ENCODE peak calls at places on chromosomes 3 and 15, in four cellular contexts. Q is GM12891, N is GM12878, X is K562. C is an unnamed sample.

GRCh38 chr3:157290761-157291160 is 130.8 kb upstream of the CCNL1 start:
- DNase-seq in Q (no peak), N (no peak), X (no peak), C (no peak)

GRCh38 chr15:72889545-72889944 is 106.0 kb upstream of the ADPGK start:
- DNase-seq in Q (no peak), N (no peak), X (no peak), C (no peak)

GRCh38 chr3:142602630-142603339 is 6.6 kb downstream of the PLS1 start:
- DNase-seq in Q (no peak), N (no peak), X (no peak), C (no peak)

GRCh38 chr3:188827593-188827992 is 344.2 kb upstream of the TPRG1 start:
- DNase-seq in Q (no peak), N (no peak), X (no peak), C (no peak)

GRCh38 chr15:56913241-56913640 is 5.2 kb upstream of the TCF12 start:
- DNase-seq in Q (no peak), N (no peak), X (no peak), C (no peak)

GRCh38 chr15:66718220-66718988 is 16.4 kb downstream of the SMAD6 start:
- DNase-seq in Q (no peak), N (no peak), X (no peak), C (no peak)

GRCh38 chr15:75631935-75632334 is 6.4 kb upstream of the SNUPN start:
- DNase-seq in Q (no peak), N (no peak), X (no peak), C (no peak)

GRCh38 chr15:87021771-87022170 is 942.1 kb downstream of the AGBL1 start:
- DNase-seq in Q (no peak), N (no peak), X (no peak), C (no peak)

GRCh38 chr3:170718848-170719247 is 133.0 kb upstream of the SLC7A14 start:
- DNase-seq in Q (no peak), N (no peak), X (no peak), C (no peak)

GRCh38 chr15:92666780-92667179 is 11.2 kb upstream of the FAM174B start:
- DNase-seq in Q (no peak), N (no peak), X (no peak), C (no peak)

GRCh38 chr3:134337071-134337482 is 37.2 kb downstream of the AMOTL2 start:
- DNase-seq in Q (no peak), N (no peak), X (no peak), C (no peak)

GRCh38 chr15:99169769-99170311 is 65.0 kb downstream of the SYNM start:
- DNase-seq in Q (no peak), N (no peak), X (no peak), C (no peak)

GRCh38 chr15:44735482-44736260 is 657 bp upstream of the TRIM69 start:
- DNase-seq in Q (no peak), N (no peak), X (no peak), C (peak; percentile 52)

GRCh38 chr15:44729394-44729913 is 6.9 kb upstream of the TRIM69 start:
- DNase-seq in Q (no peak), N (no peak), X (no peak), C (no peak)

GRCh38 chr15:44738340-44738984 is 2.1 kb downstream of the TRIM69 start:
- DNase-seq in Q (no peak), N (no peak), X (peak; percentile 21), C (no peak)

GRCh38 chr15:44736261-44736765 is at the start of gene TRIM69:
- DNase-seq in Q (no peak), N (no peak), X (no peak), C (no peak)

GRCh38 chr15:44734839-44735481 is 1.4 kb upstream of the TRIM69 start:
- DNase-seq in Q (no peak), N (no peak), X (no peak), C (no peak)
- TF ChIP-seq SPI1 in Q (no peak), N (no peak), X (no peak), C (no peak)

GRCh38 chr3:105399611-105400010 is 32.9 kb downstream of the ALCAM start:
- DNase-seq in Q (no peak), N (no peak), X (no peak), C (no peak)

GRCh38 chr3:105398407-105398806 is 31.7 kb downstream of the ALCAM start:
- DNase-seq in Q (no peak), N (no peak), X (no peak), C (no peak)

GRCh38 chr3:105397974-105398373 is 31.3 kb downstream of the ALCAM start:
- DNase-seq in Q (no peak), N (no peak), X (no peak), C (no peak)

GRCh38 chr3:105401254-105401653 is 34.5 kb downstream of the ALCAM start:
- DNase-seq in Q (no peak), N (no peak), X (no peak), C (no peak)

DNA sequence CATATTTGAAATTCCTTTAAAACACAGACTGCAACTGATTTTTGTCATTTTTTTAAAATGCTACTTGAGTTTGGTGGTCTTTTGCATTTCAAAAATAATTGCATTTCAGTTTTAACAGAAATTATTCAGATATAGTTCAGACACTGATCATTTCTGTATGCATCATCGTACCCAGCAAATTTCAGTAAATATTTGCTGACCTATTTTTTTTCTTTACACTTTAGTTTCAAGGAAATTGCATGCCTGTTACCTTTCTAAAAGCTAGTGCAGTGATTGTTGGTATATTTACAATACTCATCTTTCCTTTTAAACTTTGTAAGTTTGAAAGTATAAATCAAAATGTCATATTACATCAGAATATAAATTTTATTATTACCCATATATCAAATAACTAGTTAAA is 32.4 kb downstream of the ALCAM start:
- DNase-seq in Q (no peak), N (no peak), X (no peak), C (no peak)
- TF ChIP-seq SPI1 in Q (no peak), N (no peak), X (no peak), C (no peak)

GRCh38 chr3:113124256-113124830 is 87.0 kb upstream of the BOC start:
- DNase-seq in Q (no peak), N (no peak), X (no peak), C (no peak)
- TF ChIP-seq SPI1 in Q (no peak), N (no peak), X (no peak), C (no peak)

DNA sequence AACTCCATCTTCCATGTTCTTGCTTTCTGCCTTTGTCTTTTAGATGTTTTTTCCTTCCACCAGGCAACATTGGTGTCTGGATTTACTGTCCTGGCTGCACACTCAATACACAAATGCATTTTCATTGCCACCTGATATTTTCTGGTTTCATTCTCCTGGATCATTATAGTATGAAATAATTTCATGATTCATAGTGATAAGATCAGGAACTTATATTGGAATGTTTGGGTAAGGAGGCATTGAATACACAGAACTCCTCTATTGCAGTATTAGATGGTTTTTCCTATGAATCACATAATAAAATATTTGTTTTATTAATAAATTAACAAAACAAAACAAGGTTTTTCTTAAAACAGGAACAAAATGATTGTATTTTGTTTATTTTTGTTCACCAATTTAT is 1460.2 kb upstream of the CADM2 start:
- DNase-seq in Q (no peak), N (no peak), X (no peak), C (no peak)
- TF ChIP-seq SPI1 in Q (no peak), N (no peak), X (no peak), C (no peak)

DNA sequence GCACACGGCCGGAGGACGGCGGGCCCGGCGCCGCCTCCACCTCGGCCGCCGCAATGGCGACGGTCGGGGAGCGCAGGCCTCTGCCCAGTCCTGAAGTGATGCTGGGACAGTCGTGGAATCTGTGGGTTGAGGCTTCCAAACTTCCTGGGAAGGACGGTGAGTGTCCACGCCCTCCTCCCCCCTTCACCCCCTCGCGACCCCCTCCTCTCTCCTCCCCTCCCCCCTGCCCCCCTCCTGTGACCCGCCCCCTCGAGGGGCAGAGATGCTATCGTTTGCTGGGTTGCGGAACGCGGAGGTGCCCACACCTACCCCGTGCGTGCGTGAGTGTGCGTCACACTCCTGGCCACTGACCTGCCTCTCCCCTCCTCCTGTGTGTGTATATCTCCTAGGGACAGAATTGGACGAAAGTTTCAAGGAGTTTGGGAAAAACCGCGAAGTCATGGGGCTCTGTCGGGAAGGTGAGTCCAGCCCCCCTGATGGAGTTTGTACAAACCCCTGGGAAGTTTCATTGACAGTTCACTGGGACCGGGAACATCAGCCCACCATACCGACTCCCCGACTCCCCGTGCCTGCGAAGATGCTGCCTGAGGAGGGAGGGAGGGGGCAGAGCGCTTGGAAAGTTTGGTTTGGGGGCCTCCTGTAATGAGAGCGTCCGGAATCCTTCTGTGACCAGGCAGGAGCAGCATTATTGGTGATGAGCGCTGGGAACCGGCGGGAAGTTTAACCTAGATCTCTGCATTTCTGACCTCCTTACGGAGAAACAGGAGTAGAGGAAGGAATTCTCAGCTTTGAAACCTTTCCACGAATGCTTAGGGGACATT is 795 bp upstream of the SCAANT1 start:
- DNase-seq in Q (no peak), N (no peak), X (peak; percentile 66), C (no peak)
- TF ChIP-seq SPI1 in Q (no peak), N (no peak), X (no peak), C (no peak)

C was measured in HL-60.